ENCODE peak calls at places on chromosome 21, in five cellular contexts. G is aorta, F is fibroblast of mammary gland, M is MCF 10A, T is mesenchymal stem cell. Z is an unnamed sample.

GRCh38 chr21:44931501-44932365 is 8.1 kb upstream of the SLX9 start:
- DNase-seq in G (peak; percentile 76), F (no peak), M (no peak), T (no peak), Z (no peak)

GRCh38 chr21:29077651-29078090 is 4.2 kb upstream of the CCT8 start:
- DNase-seq in G (no peak), F (peak; percentile 50), M (no peak), T (no peak), Z (no peak)

GRCh38 chr21:14582934-14583628 is 37.0 kb upstream of the SAMSN1 start:
- DNase-seq in G (no peak), F (no peak), M (no peak), T (no peak), Z (no peak)

GRCh38 chr21:42571391-42572150 is 57.9 kb downstream of the SLC37A1 start:
- DNase-seq in G (peak; percentile 63), F (no peak), M (no peak), T (no peak), Z (no peak)

GRCh38 chr21:15057290-15057689 is 7.5 kb downstream of the NRIP1 start:
- DNase-seq in G (no peak), F (no peak), M (no peak), T (peak; percentile 14), Z (no peak)

GRCh38 chr21:41975391-41976272 is 21.8 kb upstream of the C2CD2 start:
- DNase-seq in G (no peak), F (no peak), M (no peak), T (no peak), Z (no peak)

GRCh38 chr21:33878824-33879223 is 36.8 kb downstream of the ATP5PO start:
- DNase-seq in G (peak; percentile 44), F (no peak), M (no peak), T (no peak), Z (no peak)

GRCh38 chr21:41207401-41208388 is 39.7 kb downstream of the BACE2 start:
- DNase-seq in G (peak; percentile 88), F (peak; percentile 89), M (peak; percentile 80), T (no peak), Z (no peak)

GRCh38 chr21:46229133-46229922 is 754 bp upstream of the LSS start:
- DNase-seq in G (no peak), F (no peak), M (no peak), T (no peak), Z (peak; percentile 63)

GRCh38 chr21:46220275-46220810 is 8.2 kb downstream of the LSS start:
- DNase-seq in G (peak; percentile 65), F (no peak), M (no peak), T (no peak), Z (no peak)

GRCh38 chr21:21997390-21998333 is 999.5 kb downstream of the NCAM2 start:
- DNase-seq in G (no peak), F (no peak), M (no peak), T (no peak), Z (no peak)

GRCh38 chr21:26845066-26845749 is at the start of gene ADAMTS1:
- DNase-seq in G (peak; percentile 98), F (peak; percentile 88), M (peak; percentile 59), T (peak; percentile 95), Z (peak; percentile 50)

GRCh38 chr21:46081022-46081861 is 16.7 kb upstream of the COL6A2 start:
- DNase-seq in G (peak; percentile 81), F (no peak), M (no peak), T (no peak), Z (no peak)

GRCh38 chr21:17730782-17731181 is 88.4 kb downstream of the C21orf91 start:
- DNase-seq in G (no peak), F (no peak), M (peak; percentile 22), T (peak; percentile 48), Z (no peak)

GRCh38 chr21:41779659-41780058 is 12.8 kb upstream of the RIPK4 start:
- DNase-seq in G (peak; percentile 13), F (no peak), M (no peak), T (no peak), Z (no peak)

GRCh38 chr21:35896060-35896459 is 164.3 kb downstream of the SETD4 start:
- DNase-seq in G (no peak), F (no peak), M (no peak), T (no peak), Z (no peak)

GRCh38 chr21:45615145-45615711 is 28.3 kb upstream of the PCBP3 start:
- DNase-seq in G (peak; percentile 71), F (peak; percentile 80), M (peak; percentile 26), T (no peak), Z (no peak)

GRCh38 chr21:39316062-39316461 is 2.6 kb upstream of the BRWD1 start:
- DNase-seq in G (no peak), F (no peak), M (peak; percentile 21), T (no peak), Z (no peak)

GRCh38 chr21:35616090-35616489 is 444.2 kb downstream of the SETD4 start:
- DNase-seq in G (no peak), F (peak; percentile 80), M (peak; percentile 44), T (peak; percentile 29), Z (no peak)

GRCh38 chr21:19541612-19542011 is 1138.0 kb upstream of the TMPRSS15 start:
- DNase-seq in G (no peak), F (no peak), M (no peak), T (no peak), Z (no peak)

GRCh38 chr21:45942011-45942546 is 39.5 kb upstream of the COL6A1 start:
- DNase-seq in G (peak; percentile 51), F (no peak), M (no peak), T (no peak), Z (no peak)

GRCh38 chr21:34313116-34313515 is 50.7 kb upstream of the KCNE2 start:
- DNase-seq in G (no peak), F (no peak), M (no peak), T (no peak), Z (peak; percentile 8)

Z was measured in RWPE1.